ENCODE peak calls at places on chromosomes 12 and 14, in nine cellular contexts. One of them, this sample, is unnamed.

GRCh38 chr12:55657282-55657681 is 20.6 kb downstream of the OR10P1 start:
- DNase-seq in DMS153: no peak
- DNase-seq in endothelial cell: no peak
- DNase-seq in left cardiac atrium: no peak
- DNase-seq in body of pancreas: no peak
- DNase-seq in NCI-H2081: no peak
- DNase-seq in GM12865: no peak
- DNase-seq in MV-4-11: no peak
- DNase-seq in GM13977: no peak
- DNase-seq in this sample: no peak

GRCh38 chr12:49902399-49903350 is 1.0 kb downstream of the FAIM2 start:
- DNase-seq in DMS153: no peak
- DNase-seq in GM13977: no peak
- DNase-seq in MV-4-11: no peak
- DNase-seq in GM12865: no peak
- DNase-seq in endothelial cell: no peak
- DNase-seq in NCI-H2081: no peak
- DNase-seq in body of pancreas: peak; percentile 2
- DNase-seq in left cardiac atrium: peak; percentile 19
- DNase-seq in this sample: no peak

GRCh38 chr12:28421374-28421773 is 231.1 kb downstream of the CCDC91 start:
- DNase-seq in NCI-H2081: no peak
- DNase-seq in GM13977: no peak
- DNase-seq in left cardiac atrium: no peak
- DNase-seq in MV-4-11: no peak
- DNase-seq in DMS153: no peak
- DNase-seq in GM12865: no peak
- DNase-seq in endothelial cell: no peak
- DNase-seq in body of pancreas: no peak
- DNase-seq in this sample: no peak

GRCh38 chr12:69555461-69555860 is 29.8 kb upstream of the CCT2 start:
- DNase-seq in body of pancreas: no peak
- DNase-seq in endothelial cell: no peak
- DNase-seq in left cardiac atrium: no peak
- DNase-seq in MV-4-11: no peak
- DNase-seq in GM13977: no peak
- DNase-seq in GM12865: no peak
- DNase-seq in DMS153: no peak
- DNase-seq in NCI-H2081: no peak
- DNase-seq in this sample: no peak

GRCh38 chr12:57614178-57614947 is 3.1 kb downstream of the ARHGEF25 start:
- DNase-seq in endothelial cell: no peak
- DNase-seq in DMS153: no peak
- DNase-seq in body of pancreas: no peak
- DNase-seq in GM13977: peak; percentile 89
- DNase-seq in NCI-H2081: no peak
- DNase-seq in left cardiac atrium: no peak
- DNase-seq in MV-4-11: no peak
- DNase-seq in GM12865: peak; percentile 80
- DNase-seq in this sample: peak; percentile 82

GRCh38 chr12:115375188-115375991 is 691.4 kb upstream of the TBX3 start:
- DNase-seq in body of pancreas: no peak
- DNase-seq in DMS153: no peak
- DNase-seq in left cardiac atrium: no peak
- DNase-seq in GM12865: peak; percentile 88
- DNase-seq in NCI-H2081: no peak
- DNase-seq in endothelial cell: no peak
- DNase-seq in MV-4-11: peak; percentile 88
- DNase-seq in GM13977: peak; percentile 63
- DNase-seq in this sample: no peak

GRCh38 chr14:96268426-96269358 is 12.7 kb downstream of the BDKRB1 start:
- DNase-seq in MV-4-11: no peak
- DNase-seq in DMS153: no peak
- DNase-seq in body of pancreas: peak; percentile 65
- DNase-seq in NCI-H2081: no peak
- DNase-seq in GM12865: no peak
- DNase-seq in endothelial cell: no peak
- DNase-seq in GM13977: no peak
- DNase-seq in left cardiac atrium: peak; percentile 58
- DNase-seq in this sample: no peak

GRCh38 chr12:132566551-132567131 is 43.7 kb downstream of the LRCOL1 start:
- DNase-seq in body of pancreas: no peak
- DNase-seq in left cardiac atrium: no peak
- DNase-seq in MV-4-11: no peak
- DNase-seq in GM13977: no peak
- DNase-seq in NCI-H2081: no peak
- DNase-seq in GM12865: no peak
- DNase-seq in endothelial cell: no peak
- DNase-seq in DMS153: no peak
- DNase-seq in this sample: no peak

GRCh38 chr14:69695664-69696527 is 71.0 kb upstream of the SRSF5 start:
- DNase-seq in GM12865: peak; percentile 47
- DNase-seq in DMS153: peak; percentile 94
- DNase-seq in NCI-H2081: peak; percentile 96
- DNase-seq in body of pancreas: peak; percentile 58
- DNase-seq in GM13977: no peak
- DNase-seq in MV-4-11: peak; percentile 76
- DNase-seq in left cardiac atrium: no peak
- DNase-seq in endothelial cell: no peak
- DNase-seq in this sample: no peak

GRCh38 chr12:126772171-126772864 is 1494.7 kb upstream of the TMEM132C start:
- DNase-seq in MV-4-11: peak; percentile 82
- DNase-seq in GM12865: peak; percentile 91
- DNase-seq in left cardiac atrium: no peak
- DNase-seq in endothelial cell: no peak
- DNase-seq in NCI-H2081: no peak
- DNase-seq in body of pancreas: peak; percentile 8
- DNase-seq in GM13977: peak; percentile 38
- DNase-seq in DMS153: peak; percentile 78
- DNase-seq in this sample: no peak

GRCh38 chr14:22812744-22813143 is 2.5 kb downstream of the SLC7A7 start:
- DNase-seq in MV-4-11: no peak
- DNase-seq in GM12865: no peak
- DNase-seq in left cardiac atrium: no peak
- DNase-seq in body of pancreas: no peak
- DNase-seq in DMS153: no peak
- DNase-seq in endothelial cell: no peak
- DNase-seq in NCI-H2081: no peak
- DNase-seq in GM13977: no peak
- DNase-seq in this sample: no peak

GRCh38 chr12:48106574-48107251 is 834 bp upstream of the SENP1 start:
- DNase-seq in body of pancreas: no peak
- DNase-seq in endothelial cell: no peak
- DNase-seq in MV-4-11: no peak
- DNase-seq in left cardiac atrium: no peak
- DNase-seq in DMS153: no peak
- DNase-seq in GM12865: peak; percentile 36
- DNase-seq in GM13977: no peak
- DNase-seq in NCI-H2081: no peak
- DNase-seq in this sample: no peak

GRCh38 chr14:35362911-35363374 is 41.6 kb downstream of the NFKBIA start:
- DNase-seq in MV-4-11: no peak
- DNase-seq in body of pancreas: no peak
- DNase-seq in DMS153: no peak
- DNase-seq in left cardiac atrium: no peak
- DNase-seq in GM13977: no peak
- DNase-seq in endothelial cell: no peak
- DNase-seq in NCI-H2081: no peak
- DNase-seq in GM12865: peak; percentile 33
- DNase-seq in this sample: no peak

GRCh38 chr14:33934043-33934750 is 16.7 kb downstream of the EGLN3 start:
- DNase-seq in endothelial cell: no peak
- DNase-seq in MV-4-11: no peak
- DNase-seq in NCI-H2081: no peak
- DNase-seq in GM12865: no peak
- DNase-seq in left cardiac atrium: no peak
- DNase-seq in DMS153: no peak
- DNase-seq in body of pancreas: no peak
- DNase-seq in GM13977: no peak
- DNase-seq in this sample: no peak